ENCODE peak calls at places on chromosome 19, in five cellular contexts. F is left ventricle myocardium inferior; Y is aorta; N is PC-3; I is CD8-positive, alpha-beta T cell. V is an unnamed sample.

GRCh38 chr19:2361259-2362038 is 1.4 kb downstream of the TMPRSS9 start:
- DNase-seq in F (no peak), N (no peak), I (no peak), Y (no peak), V (no peak)

GRCh38 chr19:51456541-51457290 is 1.5 kb downstream of the SIGLEC8 start:
- DNase-seq in Y (no peak), I (no peak), N (no peak), F (no peak), V (no peak)

GRCh38 chr19:35306473-35307246 is 14.7 kb downstream of the MAG start:
- DNase-seq in N (peak; percentile 50), I (no peak), Y (no peak), F (no peak), V (no peak)

GRCh38 chr19:55305983-55306562 is 19.1 kb downstream of the TMEM150B start:
- DNase-seq in N (peak; percentile 39), Y (no peak), F (no peak), I (no peak), V (no peak)

GRCh38 chr19:10593820-10594637 is 6.9 kb upstream of the AP1M2 start:
- DNase-seq in I (no peak), N (no peak), F (no peak), Y (no peak), V (no peak)

GRCh38 chr19:6712692-6713670 is 7.5 kb downstream of the C3 start:
- DNase-seq in N (no peak), I (no peak), F (no peak), Y (no peak), V (peak; percentile 45)

GRCh38 chr19:45049073-45049736 is 10.4 kb downstream of the CLASRP start:
- DNase-seq in I (no peak), Y (no peak), F (peak; percentile 35), N (no peak), V (peak; percentile 49)

GRCh38 chr19:5686647-5687359 is 3.3 kb upstream of the RPL36 start:
- DNase-seq in N (peak; percentile 98), F (peak; percentile 98), Y (peak; percentile 100), I (peak; percentile 85), V (peak; percentile 99)

GRCh38 chr19:43610493-43610892 is 1.4 kb upstream of the SRRM5 start:
- DNase-seq in F (no peak), Y (no peak), I (no peak), N (no peak), V (no peak)

GRCh38 chr19:2382530-2383222 is 22.6 kb downstream of the TMPRSS9 start:
- DNase-seq in F (no peak), Y (no peak), N (no peak), I (no peak), V (no peak)

GRCh38 chr19:873084-874019 is 13.9 kb downstream of the CFD start:
- DNase-seq in I (peak; percentile 74), F (no peak), N (no peak), Y (no peak), V (no peak)

GRCh38 chr19:39705578-39706188 is 1.4 kb downstream of the LGALS14 start:
- DNase-seq in Y (no peak), I (no peak), F (no peak), N (no peak), V (no peak)

GRCh38 chr19:32191921-32192320 is 153.5 kb upstream of the ZNF507 start:
- DNase-seq in F (no peak), I (no peak), Y (no peak), N (no peak), V (no peak)

GRCh38 chr19:40990972-40991381 is at the start of gene CYP2B6:
- DNase-seq in Y (no peak), N (peak; percentile 13), I (no peak), F (no peak), V (peak; percentile 88)

GRCh38 chr19:14048439-14049153 is 13.3 kb downstream of the PALM3 start:
- DNase-seq in I (peak; percentile 52), N (peak; percentile 60), Y (peak; percentile 89), F (peak; percentile 44), V (peak; percentile 47)

GRCh38 chr19:703651-704446 is 4.9 kb upstream of the PALM start:
- DNase-seq in N (peak; percentile 57), I (peak; percentile 48), Y (peak; percentile 94), F (peak; percentile 77), V (peak; percentile 87)

GRCh38 chr19:44775676-44776240 is 1.9 kb upstream of the CBLC start:
- DNase-seq in F (no peak), Y (no peak), I (no peak), N (no peak), V (no peak)

GRCh38 chr19:58361900-58362271 is 665 bp downstream of the ZNF497 start:
- DNase-seq in N (peak; percentile 36), F (peak; percentile 45), Y (peak; percentile 85), I (no peak), V (peak; percentile 44)

GRCh38 chr19:16888629-16889371 is at the start of gene F2RL3:
- DNase-seq in Y (no peak), F (peak; percentile 58), I (no peak), N (no peak), V (peak; percentile 51)

GRCh38 chr19:29841559-29842367 is 30.0 kb downstream of the CCNE1 start:
- DNase-seq in Y (peak; percentile 27), N (peak; percentile 44), I (no peak), F (no peak), V (no peak)

GRCh38 chr19:45403781-45404556 is 900 bp downstream of the PPP1R13L start:
- DNase-seq in Y (peak; percentile 86), N (peak; percentile 75), I (peak; percentile 39), F (peak; percentile 75), V (no peak)

GRCh38 chr19:6963937-6964336 is 57.3 kb downstream of the MBD3L2B start:
- DNase-seq in F (no peak), Y (no peak), I (peak; percentile 3), N (peak; percentile 31), V (no peak)

GRCh38 chr19:8307965-8308866 is at the start of gene CD320:
- DNase-seq in I (peak; percentile 71), Y (peak; percentile 97), N (peak; percentile 96), F (peak; percentile 92), V (peak; percentile 94)

GRCh38 chr19:43499042-43499441 is 5.5 kb downstream of the PHLDB3 start:
- DNase-seq in N (no peak), I (no peak), F (no peak), Y (no peak), V (peak; percentile 91)

GRCh38 chr19:44576843-44577565 is 36.4 kb upstream of the IGSF23 start:
- DNase-seq in I (no peak), N (peak; percentile 71), Y (no peak), F (no peak), V (peak; percentile 40)

GRCh38 chr19:12907166-12907565 is 11.9 kb downstream of the SYCE2 start:
- DNase-seq in N (no peak), F (no peak), I (no peak), Y (no peak), V (no peak)

GRCh38 chr19:40216777-40217026 is 1.5 kb downstream of the TTC9B start:
- DNase-seq in F (no peak), Y (no peak), I (no peak), N (no peak), V (no peak)

GRCh38 chr19:10290439-10290875 is 705 bp downstream of the ICAM5 start:
- DNase-seq in Y (no peak), F (no peak), N (peak; percentile 34), I (no peak), V (no peak)

GRCh38 chr19:7926021-7926726 is at the start of gene CTXN1:
- DNase-seq in N (peak; percentile 71), Y (peak; percentile 93), I (peak; percentile 67), F (peak; percentile 71), V (peak; percentile 73)

GRCh38 chr19:2372076-2372612 is 12.1 kb downstream of the TMPRSS9 start:
- DNase-seq in Y (no peak), N (no peak), I (no peak), F (no peak), V (no peak)

GRCh38 chr19:8302734-8303133 is 5.4 kb downstream of the CD320 start:
- DNase-seq in N (no peak), F (no peak), I (no peak), Y (no peak), V (peak; percentile 36)

GRCh38 chr19:54299126-54299498 is 13.9 kb downstream of the LILRA5 start:
- DNase-seq in Y (no peak), F (no peak), I (no peak), N (no peak), V (no peak)

GRCh38 chr19:17209126-17210036 is 5.8 kb upstream of the USE1 start:
- DNase-seq in Y (peak; percentile 84), N (peak; percentile 39), F (no peak), I (no peak), V (no peak)

GRCh38 chr19:18274776-18275356 is 614 bp upstream of the IQCN start:
- DNase-seq in Y (peak; percentile 94), I (no peak), F (peak; percentile 87), N (peak; percentile 89), V (peak; percentile 94)

GRCh38 chr19:18270304-18270703 is 3.9 kb downstream of the IQCN start:
- DNase-seq in Y (no peak), F (no peak), N (no peak), I (no peak), V (no peak)

GRCh38 chr19:18274303-18274775 is at the start of gene IQCN:
- DNase-seq in F (no peak), N (no peak), I (peak; percentile 39), Y (peak; percentile 86), V (peak; percentile 79)

GRCh38 chr19:18271433-18271841 is 2.8 kb downstream of the IQCN start:
- DNase-seq in F (no peak), I (no peak), N (no peak), Y (no peak), V (no peak)

DNA sequence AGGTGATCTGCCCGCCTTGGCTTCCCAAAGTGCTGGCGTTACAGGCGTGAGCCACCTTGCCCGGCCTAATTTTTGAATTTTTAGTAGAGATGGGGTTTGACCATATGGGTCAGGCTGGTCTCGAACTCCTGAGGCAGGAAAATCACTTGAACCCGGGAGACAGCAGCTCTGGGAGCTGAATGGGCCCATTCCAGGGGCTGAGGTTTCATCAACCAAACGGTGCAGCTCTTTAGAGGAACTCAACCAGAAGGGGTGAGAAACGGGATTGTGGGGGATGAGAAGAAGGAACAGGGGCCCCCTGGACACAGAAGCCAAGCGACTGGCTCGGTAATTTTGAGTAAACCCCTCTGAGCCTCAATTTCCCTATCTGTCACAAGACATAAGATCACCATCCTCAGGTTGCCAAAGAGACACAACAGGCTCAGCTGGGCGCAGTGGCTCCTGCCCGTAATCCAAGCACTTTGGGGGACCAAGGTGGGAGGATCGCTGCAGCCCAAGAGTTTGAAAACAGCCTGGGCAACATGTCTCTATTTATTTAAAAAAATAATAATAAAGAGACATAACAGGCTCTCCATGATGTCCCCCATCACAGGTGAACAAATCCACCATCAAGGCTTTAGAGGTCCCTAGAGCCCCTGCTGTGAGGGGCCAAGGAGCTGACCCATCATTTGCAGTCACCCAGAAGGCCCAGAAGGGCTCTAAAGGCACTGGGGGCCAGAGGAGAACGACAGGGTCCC is 518 bp downstream of the IQCN start:
- DNase-seq in N (no peak), F (no peak), Y (no peak), I (no peak), V (no peak)
- H3K4me1 ChIP-seq in N (peaks cover 17% of the 10 kb centered on the region), F (peaks cover 46% of the 10 kb centered on the region), Y (no peaks in the 10 kb centered on the region), I (peaks cover 26% of the 10 kb centered on the region), V (no peaks in the 10 kb centered on the region)

GRCh38 chr19:38496116-38496515 is 62.6 kb downstream of the RYR1 start:
- DNase-seq in Y (no peak), F (no peak), I (no peak), N (no peak), V (no peak)
- H3K36me3 ChIP-seq in Y (no peaks in the 10 kb centered on the region), F (no peaks in the 10 kb centered on the region), I (no peaks in the 10 kb centered on the region), N (no peaks in the 10 kb centered on the region), V (no peaks in the 10 kb centered on the region)

GRCh38 chr19:46520616-46521015 is 24.9 kb upstream of the PNMA8B start:
- DNase-seq in Y (no peak), N (no peak), F (no peak), I (no peak), V (no peak)
- H3K4me1 ChIP-seq in Y (no peaks in the 10 kb centered on the region), N (no peaks in the 10 kb centered on the region), F (no peaks in the 10 kb centered on the region), I (peaks cover 62% of the 10 kb centered on the region), V (no peaks in the 10 kb centered on the region)

GRCh38 chr19:47757617-47758432 is 12.5 kb downstream of the NOP53 start:
- DNase-seq in N (no peak), F (no peak), Y (no peak), I (no peak), V (no peak)
- H3K36me3 ChIP-seq in N (peaks cover 18% of the 10 kb centered on the region), F (peaks cover 74% of the 10 kb centered on the region), Y (no peaks in the 10 kb centered on the region), I (peaks cover 42% of the 10 kb centered on the region), V (peaks cover 27% of the 10 kb centered on the region)